ENCODE peak calls at places on chromosome 13, in eight cellular contexts. O is Daoy; U is activated B cell treated with CpG ODN at 0.5 μM for 24 hours; A is cortex of kidney; X is GM06990; Z is stimulated activated CD8-positive, alpha-beta memory T cell treated with anti-CD3 and anti-CD28 coated beads, Interleukin-7, amount 100 ng/mL, for 4 hours; R is MCF 10A; Q is COR-L47. G is an unnamed sample.

GRCh38 chr13:44843403-44843802 is 145.9 kb downstream of the NUFIP1 start:
- DNase-seq in O (peak), U (no peak), A (no peak), X (no peak), Z (no peak), R (no peak), Q (no peak), G (no peak)

GRCh38 chr13:27972619-27972877 is 3.4 kb upstream of the CDX2 start:
- DNase-seq in O (no peak), U (no peak), A (no peak), X (no peak), Z (no peak), R (no peak), Q (no peak), G (no peak)

GRCh38 chr13:113058129-113058987 is 47.2 kb upstream of the F7 start:
- DNase-seq in O (no peak), U (no peak), A (no peak), X (no peak), Z (no peak), R (no peak), Q (no peak), G (no peak)

GRCh38 chr13:77878186-77878585 is 40.4 kb downstream of the EDNRB start:
- DNase-seq in O (no peak), U (no peak), A (no peak), X (no peak), Z (no peak), R (no peak), Q (no peak), G (no peak)

GRCh38 chr13:103031332-103031873 is 34.8 kb downstream of the SLC10A2 start:
- DNase-seq in O (no peak), U (no peak), A (no peak), X (peak), Z (no peak), R (no peak), Q (no peak), G (no peak)

GRCh38 chr13:26495749-26496148 is 61.7 kb upstream of the WASF3 start:
- DNase-seq in O (no peak), U (no peak), A (no peak), X (no peak), Z (no peak), R (no peak), Q (no peak), G (no peak)

GRCh38 chr13:102317593-102317992 is 84.3 kb downstream of the FGF14 start:
- DNase-seq in O (no peak), U (no peak), A (no peak), X (no peak), Z (no peak), R (no peak), Q (no peak), G (no peak)

GRCh38 chr13:21152251-21152899 is 24.0 kb downstream of the SKA3 start:
- DNase-seq in O (no peak), U (no peak), A (no peak), X (no peak), Z (no peak), R (no peak), Q (no peak), G (no peak)

GRCh38 chr13:38636106-38636505 is 50.8 kb upstream of the FREM2 start:
- DNase-seq in O (no peak), U (no peak), A (no peak), X (no peak), Z (no peak), R (no peak), Q (no peak), G (no peak)

GRCh38 chr13:44368062-44368591 is 5.5 kb upstream of the SERP2 start:
- DNase-seq in O (peak), U (no peak), A (no peak), X (no peak), Z (no peak), R (no peak), Q (no peak), G (no peak)

GRCh38 chr13:45341799-45342584 is 1.0 kb upstream of the TPT1 start:
- DNase-seq in O (no peak), U (no peak), A (no peak), X (no peak), Z (no peak), R (peak), Q (no peak), G (no peak)

GRCh38 chr13:20779405-20779804 is 5.6 kb upstream of the EEF1AKMT1 start:
- DNase-seq in O (no peak), U (no peak), A (no peak), X (no peak), Z (no peak), R (no peak), Q (no peak), G (no peak)

GRCh38 chr13:31246918-31247317 is 47.1 kb downstream of the B3GLCT start:
- DNase-seq in O (no peak), U (no peak), A (no peak), X (no peak), Z (no peak), R (no peak), Q (no peak), G (no peak)

GRCh38 chr13:80012281-80012680 is 328.6 kb downstream of the SPRY2 start:
- DNase-seq in O (peak), U (no peak), A (no peak), X (no peak), Z (no peak), R (peak), Q (no peak), G (no peak)

GRCh38 chr13:39803156-39803555 is 147.7 kb downstream of the COG6 start:
- DNase-seq in O (no peak), U (no peak), A (no peak), X (no peak), Z (no peak), R (no peak), Q (no peak), G (no peak)

GRCh38 chr13:41938918-41939317 is 22.0 kb downstream of the VWA8 start:
- DNase-seq in O (no peak), U (no peak), A (no peak), X (no peak), Z (no peak), R (no peak), Q (no peak), G (no peak)